ENCODE peak calls at places on chromosomes 2 and 18, in four cellular contexts. P is GM12878, N is HepG2, O is K562. G is an unnamed sample.

GRCh38 chr18:54416459-54416858 is 58.8 kb downstream of the C18orf54 start:
- DNase-seq in O (no peak), P (no peak), N (no peak), G (no peak)

GRCh38 chr2:96260404-96261260 is 5.2 kb downstream of the TMEM127 start:
- DNase-seq in P (no peak), O (peak), N (peak), G (peak)

GRCh38 chr2:226403360-226403759 is 396.3 kb downstream of the IRS1 start:
- DNase-seq in P (no peak), O (no peak), N (peak), G (peak)

GRCh38 chr2:160876765-160877164 is 283.5 kb upstream of the TANK start:
- DNase-seq in N (no peak), O (no peak), P (no peak), G (no peak)

GRCh38 chr2:160062283-160063005 is at the start of gene PLA2R1:
- DNase-seq in O (no peak), P (no peak), N (no peak), G (peak)

GRCh38 chr2:217449436-217449835 is 553.4 kb downstream of the TNS1 start:
- DNase-seq in N (no peak), P (no peak), O (no peak), G (no peak)

GRCh38 chr2:18721038-18721922 is 131.9 kb upstream of the NT5C1B start:
- DNase-seq in O (no peak), N (no peak), P (no peak), G (no peak)

GRCh38 chr2:85844486-85844885 is 44.3 kb downstream of the ST3GAL5 start:
- DNase-seq in N (no peak), P (no peak), O (no peak), G (no peak)

GRCh38 chr18:63407734-63408133 is 14.5 kb downstream of the VPS4B start:
- DNase-seq in P (no peak), O (no peak), N (no peak), G (no peak)

GRCh38 chr18:2822213-2822612 is 24.6 kb upstream of the EMILIN2 start:
- DNase-seq in P (no peak), N (no peak), O (no peak), G (no peak)

GRCh38 chr2:238856713-238857567 is 9.1 kb downstream of the TWIST2 start:
- DNase-seq in O (no peak), N (no peak), P (no peak), G (no peak)

GRCh38 chr2:114724513-114724912 is 282.1 kb downstream of the DPP10 start:
- DNase-seq in N (peak), P (no peak), O (no peak), G (no peak)

GRCh38 chr18:24725644-24726043 is 265.2 kb downstream of the HRH4 start:
- DNase-seq in O (no peak), P (no peak), N (no peak), G (no peak)

GRCh38 chr2:222722327-222722946 is 51.0 kb downstream of the MOGAT1 start:
- DNase-seq in N (no peak), O (no peak), P (peak), G (no peak)

GRCh38 chr2:29016500-29016899 is 35.4 kb downstream of the TOGARAM2 start:
- DNase-seq in N (no peak), P (no peak), O (no peak), G (no peak)

GRCh38 chr2:173979721-173980351 is 14.7 kb upstream of the SP3 start:
- DNase-seq in P (no peak), O (no peak), N (no peak), G (no peak)

GRCh38 chr18:49094136-49094535 is 143.4 kb upstream of the SMAD7 start:
- DNase-seq in N (no peak), O (no peak), P (no peak), G (no peak)

GRCh38 chr2:135744761-135745314 is 3.2 kb downstream of the UBXN4 start:
- DNase-seq in P (no peak), O (peak), N (peak), G (peak)

GRCh38 chr2:155054712-155055111 is 356.2 kb downstream of the KCNJ3 start:
- DNase-seq in N (no peak), P (no peak), O (no peak), G (no peak)

GRCh38 chr2:30798536-30798991 is 8.7 kb downstream of the CAPN13 start:
- DNase-seq in N (no peak), P (no peak), O (no peak), G (no peak)
- TF ChIP-seq JUNB in N (no peak), P (no peak), O (no peak), G (no peak)

GRCh38 chr18:8326763-8327394 is 282.4 kb upstream of the RAB12 start:
- DNase-seq in P (no peak), N (no peak), O (no peak), G (no peak)

GRCh38 chr18:8324343-8325065 is 284.7 kb upstream of the RAB12 start:
- DNase-seq in O (no peak), P (no peak), N (no peak), G (no peak)

GRCh38 chr18:8332286-8332685 is 277.0 kb upstream of the RAB12 start:
- DNase-seq in P (no peak), N (no peak), O (no peak), G (no peak)

GRCh38 chr18:8333961-8334360 is 275.3 kb upstream of the RAB12 start:
- DNase-seq in N (no peak), P (no peak), O (no peak), G (no peak)

DNA sequence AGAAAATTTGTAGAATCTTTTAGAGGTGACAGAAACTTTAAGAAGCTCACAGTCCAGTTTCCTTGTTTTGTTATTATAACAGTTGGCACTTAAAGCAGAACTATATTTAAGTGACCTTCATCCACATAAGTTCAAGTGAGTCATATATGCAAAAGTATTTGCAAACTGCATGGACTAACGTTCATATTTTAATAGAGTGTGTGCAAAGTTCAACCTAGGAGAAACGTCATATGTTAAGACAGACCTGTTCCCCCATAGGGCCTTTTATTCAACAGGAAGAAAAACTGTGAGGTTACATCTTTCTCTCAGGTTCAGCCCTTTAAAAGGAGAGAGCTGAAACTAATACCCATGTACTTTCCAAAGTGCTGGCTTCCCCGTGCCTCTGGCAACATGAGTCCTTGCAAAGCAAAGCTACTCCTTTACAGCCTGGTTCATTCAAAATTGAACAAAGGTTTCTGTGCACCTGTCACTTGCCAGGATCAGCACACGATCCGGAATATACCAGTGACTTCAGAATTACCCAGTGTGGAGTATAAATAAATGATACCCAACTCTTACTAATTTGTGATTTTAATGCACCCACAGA is 280.0 kb upstream of the RAB12 start:
- DNase-seq in P (no peak), N (peak), O (no peak), G (peak)
- TF ChIP-seq BHLHE40 in P (no peak), N (no peak), O (no peak), G (no peak)

GRCh38 chr2:42965196-42965595 is 172.8 kb upstream of the HAAO start:
- DNase-seq in N (no peak), P (no peak), O (no peak), G (no peak)
- H3K4me2 ChIP-seq in N (no peak), P (no peak), O (no peak), G (no peak)

DNA sequence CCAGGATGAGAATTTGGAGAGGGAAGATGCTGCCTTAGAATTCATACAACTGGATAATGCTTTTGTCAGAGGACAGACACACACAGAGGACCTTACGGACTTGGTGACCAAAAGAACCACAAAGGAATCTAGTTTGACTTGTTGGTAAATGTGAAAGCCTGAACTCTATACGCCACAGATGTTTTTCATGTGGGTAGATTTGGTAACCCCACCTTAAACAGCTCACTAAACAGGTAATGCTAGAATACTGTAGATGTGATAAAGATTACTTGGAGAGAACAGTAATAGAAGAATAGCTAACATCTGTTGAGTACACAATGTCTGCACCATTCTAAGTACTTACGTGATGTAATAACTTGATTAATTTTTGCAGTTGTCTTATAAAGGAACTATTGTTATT is 24.1 kb downstream of the ANXA4 start:
- DNase-seq in O (no peak), N (no peak), P (no peak), G (no peak)
- TF ChIP-seq JUNB in O (no peak), N (no peak), P (no peak), G (no peak)

DNA sequence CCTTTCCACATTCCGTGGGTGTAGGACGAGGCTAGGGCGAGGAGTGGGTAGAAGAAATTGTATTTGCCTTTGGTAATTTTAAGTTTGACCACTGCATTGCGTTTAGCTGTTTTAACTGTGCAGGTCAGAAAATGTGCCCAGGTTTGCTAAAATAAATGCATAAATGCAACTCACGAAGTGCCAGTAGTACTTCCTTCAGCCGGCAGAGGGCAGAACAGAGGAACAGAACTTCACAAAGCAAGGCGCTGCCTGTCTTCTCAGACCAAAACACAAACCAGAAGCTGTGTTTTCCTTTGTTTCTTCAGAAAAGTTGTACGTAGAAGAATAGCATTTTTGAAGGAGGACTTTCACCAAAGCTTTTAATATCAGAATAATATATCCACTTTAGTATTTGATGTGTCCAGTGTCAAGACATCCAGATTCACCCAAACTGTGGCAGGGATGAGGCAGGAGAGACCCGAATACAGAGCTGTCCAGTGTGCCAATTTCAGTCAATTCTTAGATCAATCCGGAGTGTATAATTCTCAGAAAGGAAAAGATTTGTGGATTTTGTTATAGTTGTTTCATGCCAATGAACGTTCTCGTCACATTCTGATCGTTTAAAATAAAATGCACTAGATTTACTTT is 348.6 kb downstream of the DLGAP1 start:
- DNase-seq in N (peak), P (no peak), O (peak), G (peak)
- TF ChIP-seq BHLHE40 in N (no peak), P (no peak), O (no peak), G (no peak)

GRCh38 chr2:189442468-189442867 is 1.2 kb downstream of the WDR75 start:
- DNase-seq in P (no peak), O (no peak), N (no peak), G (no peak)
- H3K4me2 ChIP-seq in P (peak), O (peak), N (peak), G (peak)

GRCh38 chr2:178241852-178242551 is 47.7 kb downstream of the OSBPL6 start:
- DNase-seq in N (no peak), O (peak), P (no peak), G (peak)

GRCh38 chr2:178242552-178242883 is 48.2 kb downstream of the OSBPL6 start:
- DNase-seq in N (no peak), P (no peak), O (no peak), G (no peak)

GRCh38 chr2:178246696-178247095 is 52.4 kb downstream of the OSBPL6 start:
- DNase-seq in P (no peak), O (no peak), N (no peak), G (no peak)

GRCh38 chr2:178244812-178245211 is 50.5 kb downstream of the OSBPL6 start:
- DNase-seq in P (no peak), N (no peak), O (no peak), G (no peak)

DNA sequence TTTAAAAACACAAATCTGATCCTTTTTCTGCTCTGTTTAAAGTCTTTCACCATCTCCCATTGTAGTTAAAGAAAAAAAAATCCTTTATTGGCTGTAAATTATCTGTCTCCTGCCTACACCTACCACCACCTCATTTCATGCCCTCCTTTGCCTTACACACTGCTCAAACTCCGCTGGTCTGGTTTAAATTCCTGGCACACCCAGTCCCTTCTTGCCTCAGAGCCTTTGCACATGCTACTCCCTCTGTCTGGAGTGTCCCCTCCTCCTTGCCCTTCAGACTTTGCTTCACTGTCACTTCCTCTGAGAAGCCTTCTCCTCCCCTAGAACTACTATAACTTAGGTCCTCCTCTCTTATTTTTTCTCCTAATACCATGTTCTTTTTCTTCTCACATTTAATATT is 49.6 kb downstream of the OSBPL6 start:
- DNase-seq in P (no peak), O (no peak), N (no peak), G (no peak)
- TF ChIP-seq JUNB in P (no peak), O (no peak), N (no peak), G (no peak)

G was measured in A549.